ENCODE peak calls at places on chromosomes 6 and 20, in six cellular contexts. One of them, this sample, is unnamed. For H3K9me3 and H3K27me3, the result is how much of the 10 kb centered on the place peaks cover.

GRCh38 chr6:150981669-150982068 is 116.2 kb downstream of the MTHFD1L start:
- DNase-seq in aorta: no peak
- DNase-seq in stomach: no peak
- DNase-seq in right lobe of liver: no peak
- DNase-seq in transverse colon: no peak
- DNase-seq in GM23248: no peak
- DNase-seq in this sample: no peak

GRCh38 chr6:151948007-151948745 is 140.7 kb downstream of the ESR1 start:
- DNase-seq in aorta: no peak
- DNase-seq in stomach: no peak
- DNase-seq in right lobe of liver: no peak
- DNase-seq in transverse colon: no peak
- DNase-seq in GM23248: peak
- DNase-seq in this sample: no peak

GRCh38 chr20:57469418-57470211 is 55.3 kb downstream of the CTCFL start:
- DNase-seq in aorta: peak
- DNase-seq in stomach: no peak
- DNase-seq in right lobe of liver: no peak
- DNase-seq in transverse colon: no peak
- DNase-seq in GM23248: no peak
- DNase-seq in this sample: no peak

GRCh38 chr6:4280031-4280430 is 144.7 kb upstream of the ECI2 start:
- DNase-seq in aorta: no peak
- DNase-seq in stomach: no peak
- DNase-seq in right lobe of liver: no peak
- DNase-seq in transverse colon: no peak
- DNase-seq in GM23248: peak
- DNase-seq in this sample: no peak

GRCh38 chr6:14397518-14397901 is 279.9 kb downstream of the CD83 start:
- DNase-seq in aorta: no peak
- DNase-seq in stomach: no peak
- DNase-seq in right lobe of liver: no peak
- DNase-seq in transverse colon: no peak
- DNase-seq in GM23248: no peak
- DNase-seq in this sample: no peak

GRCh38 chr6:33428219-33428890 is 8.5 kb downstream of the SYNGAP1 start:
- DNase-seq in aorta: peak
- DNase-seq in stomach: no peak
- DNase-seq in right lobe of liver: no peak
- DNase-seq in transverse colon: peak
- DNase-seq in GM23248: peak
- DNase-seq in this sample: peak

GRCh38 chr6:37339911-37340638 is 13.7 kb upstream of the RNF8 start:
- DNase-seq in aorta: no peak
- DNase-seq in stomach: no peak
- DNase-seq in right lobe of liver: no peak
- DNase-seq in transverse colon: no peak
- DNase-seq in GM23248: no peak
- DNase-seq in this sample: no peak

GRCh38 chr6:85464260-85464644 is 14.4 kb downstream of the NT5E start:
- DNase-seq in aorta: peak
- DNase-seq in stomach: no peak
- DNase-seq in right lobe of liver: no peak
- DNase-seq in transverse colon: no peak
- DNase-seq in GM23248: peak
- DNase-seq in this sample: no peak

GRCh38 chr20:55333798-55334197 is 671.5 kb downstream of the CBLN4 start:
- DNase-seq in aorta: no peak
- DNase-seq in stomach: no peak
- DNase-seq in right lobe of liver: no peak
- DNase-seq in transverse colon: no peak
- DNase-seq in GM23248: no peak
- DNase-seq in this sample: no peak

DNA sequence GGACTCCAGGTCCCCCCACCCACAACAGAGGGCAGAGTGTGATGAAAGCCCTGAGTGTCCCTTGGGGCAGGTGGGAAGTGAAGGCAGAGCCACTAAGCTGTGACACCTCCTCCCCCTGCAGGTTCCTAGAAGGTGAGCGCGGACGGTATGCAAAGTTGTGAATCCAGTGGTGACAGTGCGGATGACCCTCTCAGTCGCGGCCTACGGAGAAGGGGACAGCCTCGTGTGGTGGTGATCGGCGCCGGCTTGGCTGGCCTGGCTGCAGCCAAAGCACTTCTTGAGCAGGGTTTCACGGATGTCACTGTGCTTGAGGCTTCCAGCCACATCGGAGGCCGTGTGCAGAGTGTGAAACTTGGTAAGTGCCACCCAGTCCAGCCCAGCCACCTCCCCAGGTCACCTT is 159.6 kb upstream of the RNF24 start:
- DNase-seq in aorta: no peak
- DNase-seq in stomach: no peak
- DNase-seq in right lobe of liver: no peak
- DNase-seq in transverse colon: no peak
- DNase-seq in GM23248: no peak
- DNase-seq in this sample: no peak
- H3K9me3 ChIP-seq in aorta: under half
- H3K9me3 ChIP-seq in stomach: under half
- H3K9me3 ChIP-seq in right lobe of liver: under half
- H3K9me3 ChIP-seq in transverse colon: under half
- H3K9me3 ChIP-seq in GM23248: under half
- H3K9me3 ChIP-seq in this sample: under half

DNA sequence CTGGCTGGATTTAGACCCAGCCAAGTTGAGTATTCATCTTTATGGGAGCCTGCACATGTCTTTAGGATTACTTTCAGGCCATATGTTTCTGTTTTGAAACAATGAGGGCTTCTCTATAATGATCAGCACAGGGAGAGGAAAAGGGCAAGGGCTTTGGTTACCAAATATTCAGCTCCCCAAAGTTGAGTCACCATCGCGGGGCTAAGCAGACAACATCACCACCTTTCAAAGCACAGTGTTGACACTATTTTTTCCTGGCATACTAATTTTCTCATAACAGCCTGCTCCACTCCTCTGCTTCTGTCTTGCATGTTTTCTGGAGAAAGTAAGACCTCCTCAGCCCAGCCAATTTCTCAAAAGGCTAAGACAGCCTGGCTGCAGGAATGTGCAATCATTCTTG is 4.9 kb downstream of the SCML4 start:
- DNase-seq in aorta: no peak
- DNase-seq in stomach: no peak
- DNase-seq in right lobe of liver: no peak
- DNase-seq in transverse colon: no peak
- DNase-seq in GM23248: peak
- DNase-seq in this sample: no peak
- H3K27me3 ChIP-seq in aorta: under half
- H3K27me3 ChIP-seq in stomach: under half
- H3K27me3 ChIP-seq in right lobe of liver: under half
- H3K27me3 ChIP-seq in transverse colon: under half
- H3K27me3 ChIP-seq in GM23248: under half
- H3K27me3 ChIP-seq in this sample: under half

GRCh38 chr6:106895703-106896040 is 78.9 kb downstream of the CD24 start:
- DNase-seq in aorta: no peak
- DNase-seq in stomach: no peak
- DNase-seq in right lobe of liver: no peak
- DNase-seq in transverse colon: no peak
- DNase-seq in GM23248: no peak
- DNase-seq in this sample: no peak

GRCh38 chr6:106897580-106897979 is 76.9 kb downstream of the CD24 start:
- DNase-seq in aorta: no peak
- DNase-seq in stomach: no peak
- DNase-seq in right lobe of liver: no peak
- DNase-seq in transverse colon: no peak
- DNase-seq in GM23248: no peak
- DNase-seq in this sample: no peak

GRCh38 chr6:106892186-106892585 is 82.3 kb downstream of the CD24 start:
- DNase-seq in aorta: no peak
- DNase-seq in stomach: no peak
- DNase-seq in right lobe of liver: no peak
- DNase-seq in transverse colon: no peak
- DNase-seq in GM23248: no peak
- DNase-seq in this sample: no peak

GRCh38 chr6:106899697-106900096 is 74.8 kb downstream of the CD24 start:
- DNase-seq in aorta: no peak
- DNase-seq in stomach: no peak
- DNase-seq in right lobe of liver: no peak
- DNase-seq in transverse colon: no peak
- DNase-seq in GM23248: no peak
- DNase-seq in this sample: no peak

GRCh38 chr6:106894978-106895702 is 79.4 kb downstream of the CD24 start:
- DNase-seq in aorta: no peak
- DNase-seq in stomach: peak
- DNase-seq in right lobe of liver: no peak
- DNase-seq in transverse colon: no peak
- DNase-seq in GM23248: peak
- DNase-seq in this sample: no peak
- H3K9me3 ChIP-seq in aorta: under half
- H3K9me3 ChIP-seq in stomach: under half
- H3K9me3 ChIP-seq in right lobe of liver: under half
- H3K9me3 ChIP-seq in transverse colon: under half
- H3K9me3 ChIP-seq in GM23248: under half
- H3K9me3 ChIP-seq in this sample: under half

DNA sequence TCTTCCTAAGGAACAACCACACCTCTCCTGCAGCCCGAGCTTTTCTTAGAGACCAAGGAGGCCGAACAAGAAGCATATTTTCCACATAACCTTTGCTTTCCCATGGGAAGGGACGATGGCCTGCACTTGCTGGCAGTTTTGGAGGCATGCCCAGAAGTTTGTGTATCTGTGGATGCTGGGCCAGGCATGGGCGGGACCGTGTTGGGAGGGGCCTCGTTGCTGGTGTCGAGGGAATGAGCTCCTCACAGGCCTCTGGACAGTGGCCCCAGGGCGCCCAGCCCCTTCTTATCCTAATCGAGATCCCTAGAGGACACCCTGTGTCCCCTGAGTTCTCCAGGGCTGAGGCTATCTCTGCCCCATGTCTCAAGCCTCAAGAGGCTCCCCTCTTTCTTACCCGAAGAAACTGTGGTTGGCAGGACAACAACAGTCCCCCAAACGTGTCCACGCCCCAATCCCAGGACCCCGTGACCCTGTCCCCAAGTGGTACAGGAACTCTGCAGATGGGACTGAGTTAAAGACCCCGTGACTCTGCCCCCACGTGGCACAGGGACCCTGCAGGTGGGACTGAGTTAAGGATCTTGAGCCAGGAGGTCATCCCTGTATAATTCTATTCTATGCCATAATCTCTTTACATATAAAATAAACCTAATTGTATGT is 99.5 kb upstream of the BHLHE23 start:
- DNase-seq in aorta: peak
- DNase-seq in stomach: peak
- DNase-seq in right lobe of liver: peak
- DNase-seq in transverse colon: peak
- DNase-seq in GM23248: peak
- DNase-seq in this sample: no peak
- H3K27me3 ChIP-seq in aorta: under half
- H3K27me3 ChIP-seq in stomach: under half
- H3K27me3 ChIP-seq in right lobe of liver: under half
- H3K27me3 ChIP-seq in transverse colon: under half
- H3K27me3 ChIP-seq in GM23248: under half
- H3K27me3 ChIP-seq in this sample: under half

GRCh38 chr6:22647671-22648070 is 78.3 kb downstream of the HDGFL1 start:
- DNase-seq in aorta: no peak
- DNase-seq in stomach: no peak
- DNase-seq in right lobe of liver: no peak
- DNase-seq in transverse colon: no peak
- DNase-seq in GM23248: no peak
- DNase-seq in this sample: no peak
- H3K9me3 ChIP-seq in aorta: under half
- H3K9me3 ChIP-seq in stomach: under half
- H3K9me3 ChIP-seq in right lobe of liver: under half
- H3K9me3 ChIP-seq in transverse colon: under half
- H3K9me3 ChIP-seq in GM23248: under half
- H3K9me3 ChIP-seq in this sample: under half

DNA sequence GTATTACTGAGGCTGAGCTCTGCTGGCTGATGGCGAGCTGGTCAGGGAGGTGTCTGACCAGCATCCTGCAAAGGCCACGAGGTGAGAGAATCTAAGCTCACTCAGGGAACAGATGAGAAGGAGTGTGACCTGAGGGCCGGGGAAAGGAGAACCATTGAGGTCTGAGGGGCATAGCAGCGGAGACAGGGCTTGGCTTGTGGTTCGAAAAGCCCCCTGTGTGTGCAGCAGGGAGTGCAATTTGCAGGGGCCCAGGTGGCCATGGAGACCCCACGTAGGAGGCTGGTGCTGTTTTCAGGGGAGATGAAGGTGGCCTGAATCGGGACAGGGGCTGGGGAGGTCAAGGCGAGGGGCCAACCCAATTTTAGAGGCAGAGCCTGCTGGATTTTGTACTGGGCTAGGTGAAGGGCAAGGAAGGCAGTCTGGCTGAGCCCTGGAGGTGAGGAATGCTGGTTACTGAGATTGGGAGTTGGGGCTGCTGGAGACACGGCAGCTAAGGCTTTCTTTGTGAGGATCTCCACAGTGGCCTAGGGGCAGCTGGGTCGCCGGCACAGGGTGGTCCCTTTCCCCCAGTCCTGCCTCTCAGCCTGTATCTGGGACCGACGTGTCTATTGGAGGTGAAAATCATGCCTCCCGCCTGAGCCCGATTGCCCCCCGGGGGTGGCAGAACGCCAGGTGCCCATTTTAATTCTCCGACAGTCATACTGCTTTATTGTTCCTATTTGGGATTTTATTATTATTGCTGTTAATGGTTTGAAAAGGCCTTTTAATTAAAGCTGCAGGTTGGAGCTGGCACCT is 28.3 kb downstream of the DLGAP4 start:
- DNase-seq in aorta: peak
- DNase-seq in stomach: no peak
- DNase-seq in right lobe of liver: no peak
- DNase-seq in transverse colon: no peak
- DNase-seq in GM23248: no peak
- DNase-seq in this sample: no peak
- H3K27me3 ChIP-seq in aorta: under half
- H3K27me3 ChIP-seq in stomach: under half
- H3K27me3 ChIP-seq in right lobe of liver: under half
- H3K27me3 ChIP-seq in transverse colon: half or more
- H3K27me3 ChIP-seq in GM23248: half or more
- H3K27me3 ChIP-seq in this sample: under half

GRCh38 chr6:139951172-139951571 is 576.7 kb upstream of the CITED2 start:
- DNase-seq in aorta: no peak
- DNase-seq in stomach: no peak
- DNase-seq in right lobe of liver: no peak
- DNase-seq in transverse colon: no peak
- DNase-seq in GM23248: no peak
- DNase-seq in this sample: no peak
- H3K9me3 ChIP-seq in aorta: under half
- H3K9me3 ChIP-seq in stomach: under half
- H3K9me3 ChIP-seq in right lobe of liver: under half
- H3K9me3 ChIP-seq in transverse colon: under half
- H3K9me3 ChIP-seq in GM23248: under half
- H3K9me3 ChIP-seq in this sample: under half